ENCODE peak calls at places on chromosomes 1 and 21, in four cellular contexts. B is GM12878, E is K562, F is HepG2. I is an unnamed sample.

GRCh38 chr1:205438213-205439158 is 16.6 kb upstream of the LEMD1 start:
- DNase-seq in B (no peak), E (peak; percentile 75), F (peak; percentile 58), I (peak; percentile 89)

GRCh38 chr1:36863500-36863899 is 170.8 kb downstream of the GRIK3 start:
- DNase-seq in B (no peak), E (no peak), F (no peak), I (no peak)

GRCh38 chr21:36757246-36757645 is 58.3 kb downstream of the SIM2 start:
- DNase-seq in B (no peak), E (no peak), F (no peak), I (no peak)

GRCh38 chr1:204313675-204314074 is 46.1 kb downstream of the PLEKHA6 start:
- DNase-seq in B (no peak), E (no peak), F (no peak), I (no peak)

GRCh38 chr1:229132706-229133105 is 138.2 kb upstream of the RAB4A start:
- DNase-seq in B (no peak), E (no peak), F (no peak), I (no peak)

GRCh38 chr1:9438431-9439073 is 100.7 kb upstream of the SLC25A33 start:
- DNase-seq in B (no peak), E (no peak), F (peak; percentile 91), I (no peak)

GRCh38 chr1:204476563-204476962 is 18.0 kb downstream of the PIK3C2B start:
- DNase-seq in B (no peak), E (no peak), F (no peak), I (no peak)

GRCh38 chr1:11461738-11462137 is 17.2 kb upstream of the DISP3 start:
- DNase-seq in B (no peak), E (no peak), F (no peak), I (no peak)

GRCh38 chr21:34790341-34790740 is 121.5 kb downstream of the CLIC6 start:
- DNase-seq in B (no peak), E (no peak), F (no peak), I (no peak)

GRCh38 chr1:3672971-3673361 is 20.6 kb downstream of the TP73 start:
- DNase-seq in B (no peak), E (no peak), F (no peak), I (no peak)

GRCh38 chr1:21909787-21910503 is 27.2 kb downstream of the HSPG2 start:
- DNase-seq in B (peak; percentile 33), E (peak; percentile 27), F (no peak), I (no peak)

GRCh38 chr1:5448486-5448885 is 543.7 kb downstream of the NPHP4 start:
- DNase-seq in B (no peak), E (no peak), F (no peak), I (no peak)

GRCh38 chr1:116151739-116152576 is 40.8 kb downstream of the MAB21L3 start:
- DNase-seq in B (peak; percentile 23), E (peak; percentile 93), F (no peak), I (peak; percentile 94)

GRCh38 chr21:35578350-35578782 is 482.0 kb downstream of the SETD4 start:
- DNase-seq in B (no peak), E (no peak), F (no peak), I (no peak)

GRCh38 chr1:98921817-98922216 is 82.8 kb downstream of the PLPPR5 start:
- DNase-seq in B (no peak), E (no peak), F (no peak), I (no peak)

GRCh38 chr1:183185941-183186490 is at the start of gene LAMC2:
- DNase-seq in B (no peak), E (no peak), F (no peak), I (peak; percentile 52)

GRCh38 chr1:224736619-224737352 is 120.7 kb downstream of the CNIH3 start:
- DNase-seq in B (peak; percentile 93), E (peak; percentile 22), F (peak; percentile 10), I (no peak)

GRCh38 chr1:96741335-96741734 is 19.8 kb downstream of the PTBP2 start:
- DNase-seq in B (no peak), E (no peak), F (no peak), I (no peak)

GRCh38 chr1:67572594-67573221 is 112.3 kb upstream of the GADD45A start:
- DNase-seq in B (no peak), E (no peak), F (no peak), I (no peak)

GRCh38 chr1:25774921-25775774 is 24.8 kb upstream of the SELENON start:
- DNase-seq in B (peak; percentile 5), E (no peak), F (no peak), I (no peak)

GRCh38 chr21:42747746-42748351 is 94.4 kb downstream of the PDE9A start:
- DNase-seq in B (no peak), E (no peak), F (no peak), I (no peak)

GRCh38 chr1:151705739-151706463 is 10.7 kb downstream of the CELF3 start:
- DNase-seq in B (no peak), E (peak; percentile 41), F (no peak), I (no peak)

GRCh38 chr1:12715896-12716437 is at the start of gene AADACL3:
- DNase-seq in B (no peak), E (no peak), F (no peak), I (no peak)

GRCh38 chr21:42438316-42439205 is 34.9 kb downstream of the UBASH3A start:
- DNase-seq in B (no peak), E (no peak), F (no peak), I (no peak)

GRCh38 chr1:188941986-188942385 is 1535.7 kb downstream of the BRINP3 start:
- DNase-seq in B (no peak), E (no peak), F (no peak), I (no peak)

GRCh38 chr1:25536124-25536523 is 7.3 kb upstream of the LDLRAP1 start:
- DNase-seq in B (no peak), E (no peak), F (no peak), I (no peak)

GRCh38 chr1:246043556-246043955 is 463.5 kb downstream of the SMYD3 start:
- DNase-seq in B (no peak), E (no peak), F (no peak), I (no peak)

GRCh38 chr1:81254560-81254959 is 546.2 kb upstream of the ADGRL2 start:
- DNase-seq in B (no peak), E (no peak), F (peak; percentile 1), I (peak; percentile 65)

GRCh38 chr1:214439352-214440119 is 111.9 kb downstream of the PTPN14 start:
- DNase-seq in B (peak; percentile 60), E (no peak), F (peak; percentile 90), I (peak; percentile 71)

GRCh38 chr1:221429262-221429661 is 312.6 kb downstream of the DUSP10 start:
- DNase-seq in B (no peak), E (no peak), F (no peak), I (no peak)

GRCh38 chr21:46597896-46598343 is 7.0 kb downstream of the S100B start:
- DNase-seq in B (no peak), E (peak; percentile 55), F (no peak), I (no peak)

GRCh38 chr1:64171797-64172281 is 31.6 kb upstream of the UBE2U start:
- DNase-seq in B (peak; percentile 21), E (no peak), F (no peak), I (no peak)

GRCh38 chr1:93629101-93630059 is 52.3 kb downstream of the BCAR3 start:
- DNase-seq in B (peak; percentile 28), E (peak; percentile 57), F (peak; percentile 65), I (peak; percentile 77)

GRCh38 chr1:89934441-89934840 is 60.5 kb upstream of the ZNF326 start:
- DNase-seq in B (no peak), E (no peak), F (no peak), I (no peak)

DNA sequence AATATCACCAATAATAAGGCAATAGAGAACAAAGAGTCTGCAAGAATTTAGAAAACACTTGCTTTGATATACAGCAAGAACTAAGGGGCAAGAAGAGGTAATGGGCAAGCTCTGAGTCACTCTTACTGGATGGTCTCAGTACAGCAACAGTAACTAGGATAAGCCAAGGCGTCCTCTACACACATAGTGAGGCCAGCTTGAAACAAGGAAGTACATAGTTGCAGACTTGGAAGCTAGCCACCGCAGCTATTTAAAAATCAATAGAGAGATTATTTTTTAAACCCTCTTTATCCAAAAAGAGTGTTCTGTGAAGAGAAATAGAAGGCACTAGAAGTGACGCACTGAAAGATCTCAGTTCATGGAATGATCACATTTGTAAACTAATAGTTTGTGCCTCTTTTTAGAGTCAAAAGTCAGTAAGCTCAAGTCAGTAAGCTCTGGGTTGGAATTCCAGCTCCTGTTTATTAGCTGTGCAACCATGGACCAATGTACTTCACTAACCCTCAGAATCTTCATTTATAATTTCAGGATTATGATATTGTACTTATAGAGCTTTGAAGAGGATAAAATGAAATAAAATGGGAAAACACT is 118.6 kb downstream of the AKT3 start:
- DNase-seq in B (no peak), E (no peak), F (no peak), I (no peak)
- TF ChIP-seq FOXM1 in B (no peak), E (no peak), F (no peak), I (no peak)

GRCh38 chr1:55169126-55169525 is 46.0 kb downstream of the USP24 start:
- DNase-seq in B (no peak), E (no peak), F (no peak), I (no peak)
- TF ChIP-seq FOXK2 in B (no peak), E (no peak), F (no peak), I (no peak)

DNA sequence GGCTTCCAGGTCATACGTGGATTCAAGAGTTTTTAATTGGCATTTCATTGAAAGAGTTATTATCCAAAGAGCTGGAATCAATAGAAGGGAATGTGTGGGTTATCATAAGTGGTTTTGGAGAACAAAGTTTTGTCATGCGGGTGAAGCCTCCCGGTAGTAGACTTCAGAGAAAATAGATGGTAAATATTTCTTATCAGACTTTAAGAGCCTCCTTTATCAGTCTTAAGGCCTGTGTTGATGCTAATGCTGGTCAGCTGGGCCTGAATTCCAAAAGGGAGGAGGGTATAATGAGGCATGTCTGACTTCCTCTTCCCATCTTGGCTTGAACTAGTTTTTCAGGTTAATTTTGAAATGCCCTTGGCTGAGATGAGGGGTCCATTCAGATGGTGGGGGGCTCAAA is 89.7 kb downstream of the ITSN1 start:
- DNase-seq in B (no peak), E (no peak), F (no peak), I (no peak)
- TF ChIP-seq FOXM1 in B (no peak), E (no peak), F (no peak), I (no peak)

GRCh38 chr1:193971595-193971994 is 785.2 kb upstream of the B3GALT2 start:
- DNase-seq in B (no peak), E (no peak), F (no peak), I (no peak)
- TF ChIP-seq FOXK2 in B (no peak), E (no peak), F (no peak), I (no peak)

GRCh38 chr1:2137257-2138121 is 57.1 kb downstream of the FAAP20 start:
- DNase-seq in B (no peak), E (no peak), F (peak; percentile 49), I (no peak)
- TF ChIP-seq FOXM1 in B (no peak), E (no peak), F (no peak), I (no peak)

GRCh38 chr1:202122639-202123335 is at the start of gene GPR37L1:
- DNase-seq in B (no peak), E (peak; percentile 66), F (peak; percentile 58), I (no peak)
- TF ChIP-seq FOXK2 in B (no peak), E (no peak), F (no peak), I (no peak)

DNA sequence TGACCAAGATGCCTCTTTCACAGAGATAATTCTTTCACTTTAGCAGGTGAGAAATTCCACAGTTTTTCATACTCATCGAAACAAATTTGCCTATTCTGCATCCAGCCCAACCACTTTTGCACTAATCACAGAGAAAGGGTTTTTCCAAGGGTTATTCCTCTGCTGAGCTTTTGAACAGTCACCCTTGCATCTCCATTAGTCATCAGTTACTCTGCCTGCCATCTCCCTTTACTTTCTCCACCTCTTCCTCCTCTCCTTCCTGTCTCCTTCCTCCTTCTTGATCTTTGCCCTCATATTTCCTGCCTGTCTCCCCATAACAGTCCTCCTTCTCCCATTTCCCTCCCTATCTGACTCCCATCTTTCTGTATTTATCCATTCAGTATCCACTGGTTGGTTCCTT is 43.9 kb downstream of the FH start:
- DNase-seq in B (no peak), E (no peak), F (no peak), I (no peak)
- TF ChIP-seq FOXM1 in B (no peak), E (no peak), F (no peak), I (no peak)